ENCODE peak calls at places on chromosomes 7 and 10, in seven cellular contexts. Q is body of pancreas; D is CD8-positive, alpha-beta T cell; T is fibroblast of lung; N is upper lobe of right lung; A is CD4-positive, alpha-beta memory T cell; E is tibial nerve. P is an unnamed sample. For H3K9me3, the result is how much of the 10 kb centered on the place peaks cover.

GRCh38 chr10:30671011-30671616 is 41.6 kb upstream of the LYZL2 start:
- DNase-seq in Q (peak), D (no peak), T (peak), N (no peak), A (peak), E (no peak), P (peak)

GRCh38 chr7:134602921-134603394 is 43.7 kb upstream of the BPGM start:
- DNase-seq in Q (no peak), D (no peak), T (peak), N (no peak), A (no peak), E (no peak), P (no peak)

GRCh38 chr10:60934215-60935175 is 9.5 kb downstream of the RHOBTB1 start:
- DNase-seq in Q (no peak), D (no peak), T (no peak), N (no peak), A (no peak), E (no peak), P (no peak)

GRCh38 chr10:8211631-8212030 is 157.1 kb downstream of the GATA3 start:
- DNase-seq in Q (no peak), D (no peak), T (no peak), N (no peak), A (no peak), E (no peak), P (no peak)

GRCh38 chr10:63935705-63936104 is 414.5 kb downstream of the REEP3 start:
- DNase-seq in Q (no peak), D (no peak), T (no peak), N (no peak), A (no peak), E (no peak), P (peak)

GRCh38 chr7:52715701-52716100 is 319.7 kb upstream of the POM121L12 start:
- DNase-seq in Q (no peak), D (no peak), T (no peak), N (no peak), A (no peak), E (no peak), P (no peak)

GRCh38 chr10:55311823-55312431 is 510.9 kb upstream of the PCDH15 start:
- DNase-seq in Q (no peak), D (no peak), T (no peak), N (no peak), A (no peak), E (no peak), P (no peak)

GRCh38 chr10:73892314-73893080 is 18.1 kb upstream of the CAMK2G start:
- DNase-seq in Q (no peak), D (no peak), T (peak), N (no peak), A (no peak), E (no peak), P (peak)

GRCh38 chr10:35555962-35556930 is 48.9 kb upstream of the GJD4 start:
- DNase-seq in Q (no peak), D (no peak), T (peak), N (no peak), A (no peak), E (no peak), P (no peak)

GRCh38 chr10:3482200-3482993 is 302.6 kb downstream of the KLF6 start:
- DNase-seq in Q (peak), D (no peak), T (peak), N (peak), A (no peak), E (no peak), P (peak)

GRCh38 chr7:46478046-46478445 is 557.0 kb upstream of the IGFBP3 start:
- DNase-seq in Q (no peak), D (no peak), T (peak), N (no peak), A (no peak), E (no peak), P (no peak)

GRCh38 chr7:147523056-147523455 is 1067.5 kb upstream of the C7orf33 start:
- DNase-seq in Q (no peak), D (no peak), T (no peak), N (no peak), A (no peak), E (no peak), P (no peak)

GRCh38 chr7:1114088-1114487 is 26.2 kb downstream of the GPER1 start:
- DNase-seq in Q (no peak), D (no peak), T (no peak), N (peak), A (no peak), E (no peak), P (no peak)

GRCh38 chr10:129958686-129959543 is 5.2 kb downstream of the EBF3 start:
- DNase-seq in Q (no peak), D (no peak), T (no peak), N (no peak), A (no peak), E (no peak), P (no peak)

GRCh38 chr7:50369408-50370026 is 65.0 kb downstream of the IKZF1 start:
- DNase-seq in Q (no peak), D (no peak), T (no peak), N (no peak), A (peak), E (no peak), P (no peak)

GRCh38 chr10:92575961-92576360 is 2.1 kb upstream of the IDE start:
- DNase-seq in Q (no peak), D (no peak), T (peak), N (no peak), A (no peak), E (no peak), P (peak)

GRCh38 chr10:12471135-12471534 is 121.8 kb downstream of the CAMK1D start:
- DNase-seq in Q (peak), D (no peak), T (no peak), N (no peak), A (no peak), E (no peak), P (no peak)

GRCh38 chr7:46830-47140 is 145.6 kb upstream of the FAM20C start:
- DNase-seq in Q (peak), D (no peak), T (no peak), N (no peak), A (no peak), E (no peak), P (no peak)

GRCh38 chr10:16856567-16856966 is 39.3 kb upstream of the RSU1 start:
- DNase-seq in Q (no peak), D (no peak), T (peak), N (no peak), A (no peak), E (no peak), P (peak)

GRCh38 chr10:130357951-130358350 is 221.8 kb downstream of the GLRX3 start:
- DNase-seq in Q (no peak), D (no peak), T (no peak), N (no peak), A (no peak), E (no peak), P (no peak)

GRCh38 chr10:125064681-125065492 is 95.5 kb downstream of the CTBP2 start:
- DNase-seq in Q (no peak), D (no peak), T (peak), N (peak), A (no peak), E (no peak), P (peak)

GRCh38 chr10:46198516-46198915 is 88.3 kb upstream of the ANTXRL start:
- DNase-seq in Q (no peak), D (no peak), T (no peak), N (no peak), A (no peak), E (no peak), P (no peak)

GRCh38 chr10:93616844-93617360 is 4.6 kb downstream of the PDE6C start:
- DNase-seq in Q (no peak), D (no peak), T (no peak), N (no peak), A (no peak), E (no peak), P (no peak)

GRCh38 chr10:86583983-86584382 is 62.4 kb upstream of the WAPL start:
- DNase-seq in Q (no peak), D (no peak), T (no peak), N (no peak), A (peak), E (no peak), P (no peak)

GRCh38 chr7:102312317-102312716 is 25.6 kb downstream of the SH2B2 start:
- DNase-seq in Q (no peak), D (no peak), T (no peak), N (no peak), A (no peak), E (no peak), P (no peak)

GRCh38 chr7:75667938-75668337 is 70.8 kb downstream of the HIP1 start:
- DNase-seq in Q (no peak), D (no peak), T (no peak), N (no peak), A (no peak), E (no peak), P (no peak)

GRCh38 chr7:102284891-102285540 is 1.7 kb upstream of the SH2B2 start:
- DNase-seq in Q (no peak), D (no peak), T (no peak), N (peak), A (no peak), E (no peak), P (no peak)

GRCh38 chr10:75599875-75600648 is 168.6 kb downstream of the LRMDA start:
- DNase-seq in Q (no peak), D (no peak), T (no peak), N (no peak), A (no peak), E (no peak), P (no peak)

GRCh38 chr7:117018713-117019112 is 65.4 kb downstream of the ST7 start:
- DNase-seq in Q (no peak), D (no peak), T (no peak), N (no peak), A (no peak), E (no peak), P (no peak)

GRCh38 chr7:2862831-2863361 is 18.8 kb upstream of the GNA12 start:
- DNase-seq in Q (no peak), D (no peak), T (peak), N (no peak), A (no peak), E (no peak), P (no peak)

GRCh38 chr7:115299379-115300038 is 377.6 kb downstream of the MDFIC start:
- DNase-seq in Q (no peak), D (no peak), T (peak), N (no peak), A (no peak), E (no peak), P (no peak)

DNA sequence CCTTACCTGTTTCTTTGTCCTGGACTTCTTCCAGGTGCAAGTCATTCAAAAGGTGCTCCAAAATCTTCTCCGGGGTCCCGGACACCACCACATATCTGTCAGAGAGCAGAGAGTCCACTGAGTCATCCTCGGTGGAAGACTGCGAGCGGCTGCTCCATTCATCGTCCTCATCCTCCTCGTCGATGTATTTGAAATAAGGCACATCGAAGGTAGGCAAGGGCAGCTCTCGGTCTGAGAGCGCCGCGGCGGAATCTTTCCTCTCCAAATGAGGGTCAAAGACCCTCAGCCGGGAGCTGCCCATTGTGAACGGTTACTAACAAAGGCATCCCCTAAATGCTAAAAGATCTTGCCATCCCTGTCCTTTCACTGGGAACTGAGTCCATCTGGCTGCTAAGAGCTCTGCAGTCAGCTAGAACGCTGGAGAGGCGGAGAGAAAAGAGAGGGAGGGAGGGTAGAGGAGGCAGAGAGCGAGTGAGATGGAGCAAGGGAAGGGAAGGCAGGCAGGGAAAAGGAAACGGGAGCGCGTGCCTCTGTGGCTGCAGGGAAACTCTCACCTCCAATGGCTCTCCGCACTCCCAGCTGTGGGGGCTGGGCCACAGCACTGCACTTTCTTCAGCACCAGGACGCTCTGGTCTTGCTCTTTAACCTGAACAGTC is 163.5 kb downstream of the RAPGEF5 start:
- DNase-seq in Q (peak), D (no peak), T (peak), N (no peak), A (no peak), E (no peak), P (peak)
- H3K4me3 ChIP-seq in Q (peak), D (no peak), T (peak), N (peak), A (no peak), E (peak), P (peak)

GRCh38 chr7:157539521-157539920 is 202.7 kb downstream of the DNAJB6 start:
- DNase-seq in Q (no peak), D (no peak), T (no peak), N (peak), A (no peak), E (no peak), P (no peak)

GRCh38 chr7:157537056-157537455 is 200.3 kb downstream of the DNAJB6 start:
- DNase-seq in Q (peak), D (no peak), T (no peak), N (peak), A (no peak), E (no peak), P (no peak)

GRCh38 chr7:157540020-157540419 is 203.2 kb downstream of the DNAJB6 start:
- DNase-seq in Q (no peak), D (no peak), T (no peak), N (peak), A (no peak), E (no peak), P (no peak)

GRCh38 chr7:157538735-157539134 is 201.9 kb downstream of the DNAJB6 start:
- DNase-seq in Q (no peak), D (no peak), T (no peak), N (no peak), A (no peak), E (no peak), P (no peak)

GRCh38 chr7:157538321-157538720 is 201.5 kb downstream of the DNAJB6 start:
- DNase-seq in Q (no peak), D (no peak), T (no peak), N (peak), A (no peak), E (no peak), P (no peak)
- H3K9me3 ChIP-seq in Q (under half), D (under half), T (under half), N (under half), A (under half), E (under half), P (under half)

GRCh38 chr7:55019691-55020480 is 1.1 kb downstream of the EGFR start:
- DNase-seq in Q (peak), D (no peak), T (peak), N (peak), A (no peak), E (no peak), P (peak)
- H3K4me3 ChIP-seq in Q (peak), D (no peak), T (peak), N (peak), A (no peak), E (peak), P (peak)

GRCh38 chr10:70144372-70145110 is 2.0 kb downstream of the TYSND1 start:
- DNase-seq in Q (no peak), D (no peak), T (no peak), N (no peak), A (no peak), E (no peak), P (no peak)
- H3K9me3 ChIP-seq in Q (under half), D (under half), T (under half), N (under half), A (under half), E (under half), P (under half)

DNA sequence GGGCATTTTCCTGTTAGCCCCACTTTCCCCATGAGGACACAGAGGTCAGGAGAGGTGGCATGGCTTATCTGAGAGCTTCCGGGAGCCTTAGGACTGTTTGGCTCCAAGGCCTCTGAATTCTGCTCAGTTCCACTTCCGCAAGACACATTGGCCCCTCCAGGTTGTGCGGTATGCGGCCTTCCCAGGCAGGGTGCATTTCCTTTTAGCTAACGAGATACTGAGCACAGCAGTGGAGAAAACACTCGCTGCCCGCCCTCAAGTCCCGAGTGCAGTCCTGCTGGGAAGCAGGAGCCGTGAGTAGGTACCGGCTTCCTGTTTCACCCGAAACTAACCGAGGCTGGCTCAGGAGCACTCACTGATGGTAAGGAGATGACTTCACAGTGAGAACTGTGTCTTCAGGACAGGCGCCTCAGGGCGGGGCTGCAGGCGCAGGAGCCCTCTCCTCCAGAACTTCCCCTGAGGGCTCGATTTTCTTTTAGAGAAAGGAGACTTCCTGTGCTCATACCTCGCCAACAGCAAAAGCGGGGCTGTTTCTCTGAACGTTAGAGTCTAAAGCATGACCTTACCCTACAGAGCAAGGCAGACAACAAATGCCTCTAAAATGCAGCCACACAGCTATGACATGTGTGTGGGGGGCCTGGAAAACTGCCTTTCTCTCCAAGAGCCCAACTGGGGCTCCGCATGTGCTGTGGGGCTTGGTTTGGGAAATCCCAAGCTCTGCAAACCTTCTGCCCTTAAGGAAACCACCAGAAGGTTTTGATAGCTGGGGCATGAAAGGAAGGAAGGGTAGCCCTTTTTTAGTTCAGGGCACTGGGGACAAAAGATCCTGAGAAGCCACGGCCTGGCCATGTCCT is 25.9 kb downstream of the RGS10 start:
- DNase-seq in Q (no peak), D (no peak), T (no peak), N (peak), A (peak), E (no peak), P (no peak)
- H3K4me3 ChIP-seq in Q (no peak), D (peak), T (no peak), N (no peak), A (peak), E (no peak), P (no peak)

P was measured in adipocyte.